ENCODE peak calls at places on chromosomes 16 and 17, in four cellular contexts. K, W, M and C are unnamed samples.

GRCh38 chr16:11658896-11659708 is 9.2 kb upstream of the SNN start:
- DNase-seq in K (no peak), W (peak), M (no peak), C (no peak)

GRCh38 chr16:15701367-15701766 is 51.3 kb downstream of the NDE1 start:
- DNase-seq in K (no peak), W (no peak), M (no peak), C (no peak)

GRCh38 chr16:88444826-88445582 is 8.1 kb upstream of the ZFPM1 start:
- DNase-seq in K (no peak), W (no peak), M (no peak), C (no peak)

GRCh38 chr17:37650419-37651003 is 7.3 kb upstream of the DDX52 start:
- DNase-seq in K (peak), W (peak), M (peak), C (peak)

GRCh38 chr16:77514500-77515225 is 79.8 kb upstream of the ADAMTS18 start:
- DNase-seq in K (no peak), W (no peak), M (no peak), C (no peak)

GRCh38 chr17:67998466-67998865 is 2.2 kb upstream of the C17orf58 start:
- DNase-seq in K (no peak), W (peak), M (no peak), C (no peak)

GRCh38 chr16:65728172-65728571 is 606.3 kb upstream of the CDH11 start:
- DNase-seq in K (no peak), W (peak), M (no peak), C (no peak)

GRCh38 chr16:82824408-82824807 is 197.6 kb downstream of the CDH13 start:
- DNase-seq in K (no peak), W (no peak), M (no peak), C (no peak)

GRCh38 chr16:11138769-11139623 is 117.0 kb downstream of the SOCS1 start:
- DNase-seq in K (no peak), W (no peak), M (no peak), C (no peak)

GRCh38 chr17:34241062-34241461 is 14.0 kb upstream of the CCL2 start:
- DNase-seq in K (no peak), W (no peak), M (no peak), C (peak)

GRCh38 chr17:300881-301280 is 51.7 kb downstream of the RPH3AL start:
- DNase-seq in K (no peak), W (no peak), M (no peak), C (no peak)

GRCh38 chr16:29304251-29304900 is 102.1 kb downstream of the NPIPB11 start:
- DNase-seq in K (no peak), W (no peak), M (no peak), C (no peak)

GRCh38 chr16:82755570-82756282 is 129.0 kb downstream of the CDH13 start:
- DNase-seq in K (no peak), W (peak), M (no peak), C (no peak)

GRCh38 chr16:81175325-81175891 is 63.1 kb upstream of the BCO1 start:
- DNase-seq in K (no peak), W (no peak), M (no peak), C (no peak)

GRCh38 chr16:29983420-29984136 is 9.9 kb downstream of the TAOK2 start:
- DNase-seq in K (no peak), W (no peak), M (no peak), C (no peak)

GRCh38 chr17:73142763-73143395 is 21.9 kb upstream of the SSTR2 start:
- DNase-seq in K (no peak), W (no peak), M (no peak), C (no peak)

GRCh38 chr17:72460711-72461110 is 339.9 kb downstream of the SOX9 start:
- DNase-seq in K (no peak), W (no peak), M (no peak), C (no peak)

GRCh38 chr16:576197-576822 is 6.5 kb downstream of the PIGQ start:
- DNase-seq in K (no peak), W (no peak), M (no peak), C (no peak)

GRCh38 chr16:57485091-57485915 is 990 bp downstream of the DOK4 start:
- DNase-seq in K (no peak), W (no peak), M (no peak), C (no peak)

GRCh38 chr17:2755941-2756724 is 6.7 kb upstream of the CCDC92B start:
- DNase-seq in K (no peak), W (peak), M (no peak), C (no peak)

GRCh38 chr17:27540300-27541105 is 84.3 kb downstream of the KSR1 start:
- DNase-seq in K (no peak), W (no peak), M (no peak), C (no peak)

GRCh38 chr17:40363480-40363838 is 1.1 kb downstream of the GJD3 start:
- DNase-seq in K (no peak), W (no peak), M (no peak), C (no peak)

GRCh38 chr17:36496018-36496789 is 9.7 kb downstream of the ZNHIT3 start:
- DNase-seq in K (no peak), W (no peak), M (no peak), C (no peak)

GRCh38 chr17:56777859-56778258 is 55.9 kb downstream of the C17orf67 start:
- DNase-seq in K (no peak), W (no peak), M (no peak), C (no peak)

GRCh38 chr17:61647044-61647443 is 56.0 kb upstream of the NACA2 start:
- DNase-seq in K (no peak), W (no peak), M (no peak), C (no peak)

GRCh38 chr16:19722981-19723380 is 4.9 kb downstream of the IQCK start:
- DNase-seq in K (no peak), W (no peak), M (no peak), C (no peak)

GRCh38 chr16:49477250-49477895 is 103.8 kb downstream of the C16orf78 start:
- DNase-seq in K (no peak), W (no peak), M (no peak), C (no peak)

GRCh38 chr16:3607634-3608033 is 3.8 kb downstream of the SLX4 start:
- DNase-seq in K (no peak), W (no peak), M (no peak), C (no peak)

GRCh38 chr17:81832608-81833159 is 407 bp downstream of the MCRIP1 start:
- DNase-seq in K (no peak), W (peak), M (peak), C (peak)

GRCh38 chr17:2724783-2725164 is 13.2 kb upstream of the CLUH start:
- DNase-seq in K (no peak), W (peak), M (no peak), C (no peak)

GRCh38 chr17:28367641-28368305 is 2.3 kb downstream of the VTN start:
- DNase-seq in K (no peak), W (no peak), M (no peak), C (no peak)

GRCh38 chr16:69440236-69440635 is 15.8 kb downstream of the CYB5B start:
- DNase-seq in K (no peak), W (no peak), M (no peak), C (no peak)

DNA sequence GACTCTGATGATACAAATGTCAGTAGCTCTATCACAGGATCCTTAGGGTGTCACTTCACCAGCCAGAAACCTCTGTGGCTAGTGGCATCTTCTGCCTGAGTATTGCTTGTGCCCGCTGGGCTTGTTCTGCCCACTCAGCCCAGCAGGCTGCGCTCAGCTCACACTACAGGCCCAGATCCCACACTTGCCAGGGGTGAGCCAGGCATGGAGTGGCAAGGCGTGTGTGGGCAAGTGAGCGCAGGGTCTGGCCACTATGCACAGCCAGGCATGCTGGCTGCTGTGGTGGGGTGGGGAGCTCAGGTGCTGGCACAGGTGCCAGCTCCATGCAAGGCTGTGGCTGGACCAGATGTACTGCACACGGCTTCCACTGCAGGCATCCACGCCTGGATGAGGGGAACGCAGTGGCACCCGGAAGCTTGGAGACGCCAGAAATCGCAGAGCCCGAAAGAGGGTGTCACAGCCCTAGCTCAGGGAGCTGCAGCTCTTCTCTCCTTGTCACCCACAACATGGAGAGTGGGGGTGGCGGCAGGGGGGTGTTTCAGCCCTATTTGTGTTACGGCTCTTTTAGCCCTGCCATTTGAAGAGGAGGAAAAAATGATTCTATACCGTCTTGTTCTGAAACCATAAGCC is 10.2 kb downstream of the CFAP97D1 start:
- DNase-seq in K (no peak), W (peak), M (no peak), C (no peak)
- TF ChIP-seq EZH2phosphoT487 in K (no peak), W (no peak), M (no peak), C (no peak)

GRCh38 chr17:7363311-7363710 is 8.4 kb downstream of the TMEM95 start:
- DNase-seq in K (no peak), W (no peak), M (no peak), C (no peak)
- TF ChIP-seq EZH2phosphoT487 in K (no peak), W (no peak), M (no peak), C (no peak)

DNA sequence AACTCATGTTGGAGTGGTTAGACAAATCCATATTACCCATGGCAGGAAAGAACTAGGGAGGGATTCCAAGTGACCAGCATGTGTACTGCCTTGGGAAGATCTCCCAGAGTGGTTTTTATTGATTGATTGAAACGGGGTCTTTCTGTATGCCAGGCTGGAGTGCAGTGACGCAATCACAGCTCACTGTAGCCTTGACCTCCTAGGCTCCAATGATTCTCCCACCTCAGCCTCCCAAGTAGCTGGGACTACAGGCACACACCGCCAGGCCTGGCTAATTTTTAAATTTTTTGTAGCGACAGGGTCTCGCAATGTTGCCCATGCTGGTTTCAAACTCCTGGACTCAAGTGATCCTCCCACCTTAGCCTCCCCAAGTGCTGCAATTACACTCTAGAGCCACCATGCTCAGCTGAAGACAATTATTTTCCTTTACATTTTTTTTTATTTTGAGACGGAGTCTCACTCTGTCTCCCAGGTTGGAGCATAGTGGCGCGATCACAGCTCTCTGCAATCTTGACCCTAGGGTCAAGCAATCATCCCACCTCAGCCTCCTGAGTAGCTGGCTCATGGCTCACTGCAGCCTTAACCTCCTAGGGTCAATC is 2.5 kb upstream of the TMUB2 start:
- DNase-seq in K (no peak), W (no peak), M (no peak), C (no peak)
- TF ChIP-seq EZH2phosphoT487 in K (no peak), W (no peak), M (no peak), C (no peak)

DNA sequence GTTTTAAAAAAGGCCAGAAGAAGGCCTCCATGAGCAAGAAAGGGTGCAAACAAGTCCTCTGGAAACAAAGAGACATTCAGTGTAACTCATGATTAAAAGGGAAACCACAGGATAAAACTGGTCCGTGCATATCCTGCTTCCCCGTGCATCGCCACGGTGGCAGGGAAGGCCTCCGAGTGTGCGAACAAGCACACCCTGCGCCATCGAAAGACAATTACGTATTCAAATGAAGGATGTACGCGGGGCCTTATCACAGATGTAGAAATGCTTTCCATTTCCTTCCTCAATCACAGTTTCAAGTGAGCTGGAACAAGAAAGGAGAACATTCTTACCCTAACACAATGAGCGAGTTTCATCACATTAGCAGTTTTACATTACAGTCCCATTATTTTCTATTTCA is 48.3 kb downstream of the TOX3 start:
- DNase-seq in K (no peak), W (peak), M (no peak), C (no peak)
- TF ChIP-seq EZH2phosphoT487 in K (no peak), W (no peak), M (no peak), C (no peak)

GRCh38 chr17:64056269-64057005 is 36.0 kb upstream of the ICAM2 start:
- DNase-seq in K (peak), W (peak), M (peak), C (no peak)
- TF ChIP-seq EZH2phosphoT487 in K (no peak), W (no peak), M (no peak), C (no peak)

DNA sequence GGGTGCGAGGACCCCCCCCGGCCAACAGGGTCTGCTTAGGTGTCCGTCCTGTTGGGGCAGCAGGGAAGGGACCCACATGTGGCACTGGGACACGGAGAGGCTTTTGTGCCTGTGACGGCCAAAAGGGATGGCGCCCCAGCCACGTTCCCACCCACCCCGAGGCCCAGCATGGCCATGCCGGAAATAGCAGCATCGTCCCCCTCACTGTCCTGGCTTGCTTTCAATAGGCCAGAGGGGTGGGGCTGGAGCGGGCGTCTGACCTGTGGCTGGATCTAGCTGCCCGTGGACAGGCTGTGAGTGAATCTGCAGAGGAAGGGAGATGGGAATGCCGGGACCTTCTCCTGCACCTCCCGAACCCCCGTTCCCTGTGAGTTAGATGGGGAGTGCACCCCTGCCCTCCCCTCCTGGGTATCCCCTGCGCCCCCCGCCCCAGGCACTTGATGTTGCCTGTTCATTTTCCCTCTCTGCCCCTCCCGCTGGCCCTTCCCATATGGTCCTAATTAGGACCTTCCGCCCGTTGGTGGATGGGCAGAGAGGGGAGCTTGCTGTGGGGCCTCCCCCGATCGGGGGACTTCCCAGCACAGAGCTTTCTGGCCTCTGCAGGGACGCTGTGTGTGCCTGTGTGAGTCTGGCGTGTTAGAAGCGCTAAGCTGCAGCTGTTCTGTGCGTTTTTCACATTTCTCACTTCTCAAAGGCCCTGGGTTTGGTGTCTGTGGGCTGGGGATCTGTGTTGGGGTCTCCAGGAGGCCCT is 292.8 kb downstream of the SEC14L1 start:
- DNase-seq in K (no peak), W (no peak), M (peak), C (peak)
- TF ChIP-seq EZH2phosphoT487 in K (no peak), W (no peak), M (no peak), C (no peak)